ENCODE peak calls at places on chromosomes 4 and X, in seven cellular contexts. S is heart right ventricle; I is CD4-positive, CD25-positive, alpha-beta regulatory T cell; O is spleen; A is right lobe of liver; R is ovary; K is left ventricle myocardium inferior. U is an unnamed sample. For H3K4me1, the result is how much of the 10 kb centered on the place peaks cover.

GRCh38 chr4:25667931-25668557 is 12.4 kb downstream of the SLC34A2 start:
- DNase-seq in A (no peak), K (no peak), R (no peak), I (no peak), S (no peak), O (no peak), U (no peak)

GRCh38 chr4:145788765-145789164 is 108.8 kb downstream of the C4orf51 start:
- DNase-seq in O (no peak), R (no peak), K (no peak), S (no peak), I (no peak), A (no peak), U (no peak)

GRCh38 chr4:100017627-100018310 is 67.7 kb upstream of the H2AZ1 start:
- DNase-seq in O (no peak), K (no peak), S (no peak), A (no peak), I (no peak), R (no peak), U (no peak)

GRCh38 chrX:29233592-29234179 is 646.4 kb downstream of the IL1RAPL1 start:
- DNase-seq in K (no peak), A (no peak), S (no peak), I (no peak), O (no peak), R (no peak), U (no peak)

GRCh38 chr4:83282049-83282535 is 2.5 kb downstream of the COQ2 start:
- DNase-seq in R (no peak), A (no peak), O (no peak), K (no peak), I (peak), S (peak), U (peak)

GRCh38 chr4:21625447-21625846 is 323.1 kb downstream of the KCNIP4 start:
- DNase-seq in O (no peak), K (no peak), A (no peak), I (no peak), S (no peak), R (no peak), U (no peak)

GRCh38 chr4:75542824-75543223 is 13.0 kb upstream of the ODAPH start:
- DNase-seq in K (no peak), O (no peak), I (no peak), S (no peak), R (no peak), A (no peak), U (no peak)

GRCh38 chr4:40405194-40405593 is 70.1 kb downstream of the CHRNA9 start:
- DNase-seq in O (no peak), R (no peak), K (no peak), I (no peak), A (no peak), S (no peak), U (no peak)

GRCh38 chr4:41963105-41963504 is 18.5 kb upstream of the DCAF4L1 start:
- DNase-seq in O (no peak), S (no peak), K (no peak), R (no peak), I (peak), A (no peak), U (peak)

GRCh38 chr4:188439641-188440311 is 300.5 kb downstream of the TRIML1 start:
- DNase-seq in A (no peak), S (peak), K (peak), I (no peak), O (no peak), R (no peak), U (no peak)

GRCh38 chr4:86615501-86615900 is 21.4 kb downstream of the PTPN13 start:
- DNase-seq in S (no peak), I (no peak), O (no peak), K (no peak), R (no peak), A (no peak), U (no peak)

GRCh38 chr4:3852309-3852708 is 86.1 kb downstream of the ADRA2C start:
- DNase-seq in I (no peak), K (no peak), R (no peak), S (no peak), O (no peak), A (no peak), U (no peak)

GRCh38 chr4:158729716-158730559 is 6.7 kb upstream of the PPID start:
- DNase-seq in R (peak), A (no peak), K (peak), S (peak), I (peak), O (no peak), U (peak)

GRCh38 chr4:25180524-25181131 is 20.4 kb upstream of the SEPSECS start:
- DNase-seq in K (no peak), S (no peak), A (no peak), I (peak), R (no peak), O (no peak), U (peak)

GRCh38 chrX:13876652-13877051 is 59.8 kb upstream of the GPM6B start:
- DNase-seq in S (peak), K (no peak), A (no peak), R (no peak), O (no peak), I (no peak), U (no peak)

GRCh38 chrX:13875572-13875971 is 58.7 kb upstream of the GPM6B start:
- DNase-seq in R (no peak), S (no peak), K (no peak), O (no peak), A (no peak), I (no peak), U (no peak)
- H3K27ac ChIP-seq in R (no peak), S (no peak), K (no peak), O (no peak), A (no peak), I (no peak), U (no peak)

GRCh38 chr4:57098945-57099344 is 11.2 kb downstream of the IGFBP7 start:
- DNase-seq in R (no peak), O (no peak), I (no peak), K (no peak), A (no peak), S (no peak), U (no peak)

GRCh38 chr4:57097711-57098110 is 12.5 kb downstream of the IGFBP7 start:
- DNase-seq in S (no peak), K (no peak), I (no peak), A (no peak), O (no peak), R (no peak), U (no peak)

GRCh38 chr4:57099363-57099762 is 10.8 kb downstream of the IGFBP7 start:
- DNase-seq in R (no peak), O (no peak), K (no peak), I (no peak), S (no peak), A (no peak), U (no peak)

GRCh38 chr4:57095956-57096355 is 14.2 kb downstream of the IGFBP7 start:
- DNase-seq in A (no peak), S (no peak), O (no peak), K (no peak), I (no peak), R (no peak), U (no peak)

DNA sequence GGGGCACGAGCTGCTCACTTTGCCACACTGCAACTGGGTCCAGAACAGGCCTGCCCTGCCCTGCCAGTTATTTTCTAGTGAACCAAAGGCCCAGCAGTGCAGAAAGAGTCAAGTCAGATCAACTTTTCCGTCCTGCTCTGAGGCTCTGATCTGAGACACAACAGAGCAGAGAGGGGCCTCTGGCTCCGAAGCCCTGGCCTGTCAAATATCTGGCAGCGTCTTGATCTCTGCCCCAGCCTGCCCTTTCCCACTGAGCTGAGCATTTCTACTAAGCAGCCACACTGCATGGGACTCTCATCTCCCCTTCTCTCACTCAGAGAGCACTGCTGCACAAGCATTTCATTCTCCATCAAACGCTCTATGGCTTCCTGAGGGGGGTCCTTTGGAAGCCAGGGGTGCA is 11.8 kb downstream of the IGFBP7 start:
- DNase-seq in K (no peak), I (no peak), A (no peak), O (no peak), R (no peak), S (no peak), U (no peak)
- H3K4me1 ChIP-seq in K (half or more), I (under half), A (under half), O (under half), R (under half), S (half or more), U (under half)

DNA sequence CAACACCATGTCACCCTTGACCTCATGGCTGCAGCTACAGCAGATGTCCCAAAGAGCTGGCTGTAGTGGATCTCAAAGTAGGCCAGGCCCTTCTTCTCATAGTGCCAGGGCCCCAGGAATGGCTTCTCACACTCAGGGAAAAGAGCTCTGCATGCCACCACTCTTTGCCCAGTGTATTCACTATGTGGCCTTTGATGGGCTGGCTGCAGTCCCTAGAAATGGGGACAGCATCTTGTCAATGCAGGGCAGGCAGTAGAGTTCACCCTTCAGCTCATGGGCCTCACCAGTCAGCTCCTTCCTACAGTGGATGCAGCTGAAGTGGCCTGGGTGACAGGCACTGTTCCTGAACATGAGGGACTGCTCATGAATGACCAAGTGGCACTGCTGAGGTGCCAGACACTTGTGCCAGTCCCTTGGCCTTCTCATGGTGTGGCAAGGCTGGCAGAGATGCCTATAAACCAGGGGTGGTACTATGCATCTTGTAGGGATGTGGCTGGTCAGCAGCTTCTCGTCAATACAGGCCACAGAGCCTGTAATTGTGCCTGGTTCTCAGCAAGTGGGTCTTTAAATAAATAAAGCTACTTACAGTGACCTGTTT is 178.9 kb downstream of the ARAP2 start:
- DNase-seq in R (no peak), A (no peak), I (no peak), K (no peak), O (no peak), S (no peak), U (no peak)
- H3K27ac ChIP-seq in R (no peak), A (no peak), I (no peak), K (no peak), O (no peak), S (no peak), U (no peak)

DNA sequence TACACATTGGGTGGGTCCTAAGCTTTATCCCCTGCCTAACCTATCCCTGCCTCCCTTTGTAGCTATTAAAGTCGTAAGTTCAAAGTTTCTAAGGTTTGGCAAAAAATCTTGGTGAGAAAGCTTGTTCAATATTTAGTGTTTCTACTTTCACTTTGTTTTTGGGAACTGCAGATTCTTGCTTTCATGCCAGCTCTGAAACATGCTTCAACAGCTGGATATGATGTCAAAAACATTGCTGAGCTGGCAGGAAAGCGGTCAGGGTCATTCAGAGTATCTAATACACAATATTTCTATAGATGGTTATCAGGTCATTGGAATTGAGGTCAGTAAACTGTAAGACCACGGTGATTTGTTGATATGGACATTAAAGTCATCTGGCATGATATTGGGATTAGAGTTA is 19.7 kb downstream of the CENPI start:
- DNase-seq in R (no peak), K (no peak), S (no peak), O (no peak), I (no peak), A (no peak), U (no peak)
- H3K4me1 ChIP-seq in R (under half), K (under half), S (under half), O (under half), I (under half), A (under half), U (under half)

GRCh38 chrX:124212622-124213021 is 119.8 kb upstream of the TEX13D start:
- DNase-seq in I (peak), A (no peak), R (no peak), K (no peak), O (no peak), S (no peak), U (peak)

GRCh38 chrX:124216396-124217124 is 115.9 kb upstream of the TEX13D start:
- DNase-seq in S (no peak), O (no peak), K (no peak), A (no peak), I (no peak), R (no peak), U (no peak)

GRCh38 chrX:124223524-124223923 is 108.9 kb upstream of the TEX13D start:
- DNase-seq in I (no peak), R (no peak), A (no peak), O (no peak), S (no peak), K (no peak), U (no peak)

GRCh38 chrX:124215786-124216185 is 116.7 kb upstream of the TEX13D start:
- DNase-seq in K (no peak), R (no peak), I (no peak), A (no peak), O (no peak), S (no peak), U (no peak)

GRCh38 chrX:124217289-124218251 is 114.9 kb upstream of the TEX13D start:
- DNase-seq in R (no peak), S (no peak), O (peak), I (peak), K (no peak), A (no peak), U (peak)
- H3K27ac ChIP-seq in R (no peak), S (peak), O (peak), I (peak), K (peak), A (no peak), U (peak)

GRCh38 chrX:107677909-107678308 is 49.6 kb downstream of the PRPS1 start:
- DNase-seq in I (no peak), S (no peak), A (no peak), R (no peak), O (no peak), K (peak), U (no peak)
- H3K4me1 ChIP-seq in I (half or more), S (half or more), A (under half), R (under half), O (under half), K (half or more), U (half or more)

GRCh38 chr4:89287945-89288344 is 19.7 kb downstream of the GPRIN3 start:
- DNase-seq in O (no peak), I (no peak), R (no peak), A (no peak), S (no peak), K (no peak), U (no peak)

GRCh38 chr4:89285735-89286134 is 21.9 kb downstream of the GPRIN3 start:
- DNase-seq in R (no peak), I (no peak), A (no peak), K (no peak), S (no peak), O (no peak), U (no peak)

GRCh38 chr4:89283975-89284556 is 23.5 kb downstream of the GPRIN3 start:
- DNase-seq in I (no peak), R (no peak), K (no peak), S (no peak), A (no peak), O (no peak), U (no peak)

GRCh38 chr4:89283226-89283974 is 24.2 kb downstream of the GPRIN3 start:
- DNase-seq in R (no peak), O (no peak), S (no peak), I (peak), A (no peak), K (no peak), U (peak)

DNA sequence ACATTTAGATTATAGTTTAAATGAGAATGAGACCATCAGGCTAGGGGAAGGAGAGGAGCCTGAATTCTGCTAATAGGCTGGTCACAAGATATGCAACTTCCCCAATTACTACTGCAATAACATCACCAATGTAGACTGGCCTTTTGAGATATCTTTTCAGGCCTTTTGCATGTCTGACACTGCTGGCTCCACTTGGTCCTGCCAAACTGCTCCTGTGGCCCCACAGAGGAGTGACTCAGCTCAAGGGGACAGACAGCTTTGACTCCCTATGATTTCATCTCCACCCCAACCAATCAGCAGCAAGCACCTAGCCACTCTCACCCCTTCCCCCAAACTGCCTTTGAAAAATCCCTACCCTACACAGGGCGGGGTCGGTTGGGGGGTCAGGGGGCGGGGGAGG is 22.8 kb downstream of the GPRIN3 start:
- DNase-seq in K (no peak), R (no peak), O (no peak), I (no peak), S (no peak), A (no peak), U (no peak)
- H3K27ac ChIP-seq in K (peak), R (no peak), O (no peak), I (peak), S (peak), A (peak), U (peak)

GRCh38 chr4:173492315-173492714 is 37.7 kb downstream of the HAND2 start:
- DNase-seq in A (no peak), R (no peak), K (no peak), O (no peak), I (no peak), S (no peak), U (no peak)

GRCh38 chr4:173493041-173493440 is 37.0 kb downstream of the HAND2 start:
- DNase-seq in S (no peak), K (no peak), O (no peak), I (no peak), R (no peak), A (no peak), U (no peak)

GRCh38 chr4:173489514-173489913 is 40.5 kb downstream of the HAND2 start:
- DNase-seq in S (no peak), I (no peak), O (no peak), A (no peak), K (no peak), R (no peak), U (no peak)

GRCh38 chr4:173490256-173490655 is 39.8 kb downstream of the HAND2 start:
- DNase-seq in R (no peak), K (no peak), S (no peak), I (no peak), O (no peak), A (no peak), U (no peak)

GRCh38 chr4:173490817-173491518 is 39.1 kb downstream of the HAND2 start:
- DNase-seq in O (no peak), R (no peak), K (no peak), I (no peak), A (no peak), S (no peak), U (no peak)
- H3K4me1 ChIP-seq in O (under half), R (under half), K (under half), I (under half), A (under half), S (under half), U (under half)